ENCODE peak calls at places on chromosomes 11 and 22, in nine cellular contexts. H, V, C, G, J, N, O, D and E are unnamed samples. For H3K9me3, the result is how much of the 10 kb centered on the place peaks cover.

GRCh38 chr11:22115470-22116037 is 77.3 kb upstream of the ANO5 start:
- DNase-seq in G (no peak), D (no peak), J (no peak), H (no peak), V (no peak), N (no peak), O (no peak), C (no peak), E (no peak)

GRCh38 chr11:73299751-73300150 is 8.3 kb upstream of the ARHGEF17 start:
- DNase-seq in V (no peak), H (no peak), O (no peak), G (peak), C (no peak), D (no peak), J (no peak), N (no peak), E (no peak)

GRCh38 chr22:29719894-29720645 is at the start of gene CABP7:
- DNase-seq in J (no peak), H (no peak), G (no peak), O (no peak), V (no peak), N (no peak), C (no peak), D (no peak), E (no peak)

GRCh38 chr11:10657308-10658271 is 36.0 kb downstream of the IRAG1 start:
- DNase-seq in J (no peak), C (no peak), N (no peak), H (no peak), O (no peak), V (no peak), G (no peak), D (no peak), E (no peak)

GRCh38 chr11:134365011-134365925 is 33.5 kb downstream of the GLB1L2 start:
- DNase-seq in O (no peak), N (no peak), G (peak), V (no peak), J (no peak), D (no peak), C (no peak), H (no peak), E (peak)

GRCh38 chr11:127683321-127683720 is 682.8 kb upstream of the KIRREL3 start:
- DNase-seq in G (no peak), H (no peak), V (no peak), C (no peak), J (no peak), N (no peak), O (no peak), D (no peak), E (no peak)

GRCh38 chr11:36130401-36130800 is 158.8 kb downstream of the COMMD9 start:
- DNase-seq in C (no peak), H (no peak), N (no peak), V (no peak), D (no peak), G (no peak), O (no peak), J (no peak), E (no peak)

GRCh38 chr22:20642668-20643179 is 131.2 kb upstream of the SERPIND1 start:
- DNase-seq in G (no peak), D (no peak), N (no peak), V (no peak), O (no peak), H (no peak), J (no peak), C (no peak), E (no peak)

GRCh38 chr11:123308077-123308476 is 113.0 kb upstream of the CLMP start:
- DNase-seq in V (no peak), D (no peak), N (no peak), J (no peak), H (no peak), G (no peak), O (peak), C (no peak), E (peak)

GRCh38 chr11:17653606-17654005 is 65.8 kb upstream of the MYOD1 start:
- DNase-seq in H (no peak), D (no peak), O (no peak), V (no peak), G (no peak), N (no peak), C (no peak), J (no peak), E (no peak)

GRCh38 chr11:117313828-117314768 is 2.0 kb downstream of the BACE1 start:
- DNase-seq in D (no peak), H (no peak), G (no peak), N (no peak), C (no peak), V (no peak), J (no peak), O (no peak), E (no peak)

GRCh38 chr22:19115628-19116027 is 6.6 kb downstream of the DGCR2 start:
- DNase-seq in G (no peak), N (no peak), J (no peak), H (no peak), O (no peak), C (no peak), D (no peak), V (no peak), E (no peak)

DNA sequence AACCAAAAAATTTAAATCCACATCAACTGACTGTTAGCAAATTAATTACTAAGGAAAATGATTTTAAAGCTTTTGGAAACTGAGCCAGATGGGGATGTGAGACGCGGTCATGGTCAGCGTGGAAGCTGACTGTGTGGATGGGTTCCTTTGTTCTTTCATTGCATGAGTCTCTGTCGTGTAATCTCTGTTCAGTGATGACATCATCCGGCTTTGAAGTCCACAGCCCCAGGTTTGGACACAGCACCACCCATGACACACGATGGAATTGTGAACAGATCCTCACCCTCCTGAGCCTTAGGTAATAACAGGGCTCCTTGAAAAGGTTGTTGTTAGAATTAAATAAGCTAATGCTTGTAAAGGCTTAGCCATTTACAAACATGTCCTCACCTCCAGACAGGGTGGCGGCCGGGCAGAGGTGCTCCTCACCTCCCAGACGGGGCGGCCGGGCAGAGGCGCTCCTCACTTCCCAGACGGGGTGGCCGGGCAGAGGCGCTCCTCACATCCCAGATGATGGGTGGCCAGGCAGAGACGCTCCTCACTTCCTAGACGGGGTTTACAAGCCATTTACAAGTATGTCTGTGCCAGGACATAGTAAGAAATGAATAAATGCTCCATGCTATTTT is 677.3 kb downstream of the TBC1D22A start:
- DNase-seq in O (no peak), D (no peak), C (peak), G (no peak), J (no peak), H (no peak), N (no peak), V (no peak), E (no peak)
- H3K9me3 ChIP-seq in O (under half), D (under half), C (under half), G (under half), J (under half), H (under half), N (under half), V (under half), E (under half)

GRCh38 chr22:47443836-47444745 is 681.6 kb downstream of the TBC1D22A start:
- DNase-seq in N (no peak), C (peak), G (no peak), V (no peak), J (no peak), O (no peak), H (no peak), D (no peak), E (no peak)

GRCh38 chr22:47445212-47445611 is 682.8 kb downstream of the TBC1D22A start:
- DNase-seq in D (no peak), O (no peak), G (no peak), C (peak), N (no peak), H (no peak), V (no peak), J (no peak), E (no peak)

GRCh38 chr22:47446331-47446730 is 683.9 kb downstream of the TBC1D22A start:
- DNase-seq in N (no peak), H (no peak), C (peak), O (no peak), G (no peak), J (no peak), V (no peak), D (no peak), E (peak)

GRCh38 chr22:47445716-47446290 is 683.4 kb downstream of the TBC1D22A start:
- DNase-seq in G (no peak), J (no peak), D (no peak), C (no peak), V (no peak), H (no peak), N (no peak), O (no peak), E (no peak)

DNA sequence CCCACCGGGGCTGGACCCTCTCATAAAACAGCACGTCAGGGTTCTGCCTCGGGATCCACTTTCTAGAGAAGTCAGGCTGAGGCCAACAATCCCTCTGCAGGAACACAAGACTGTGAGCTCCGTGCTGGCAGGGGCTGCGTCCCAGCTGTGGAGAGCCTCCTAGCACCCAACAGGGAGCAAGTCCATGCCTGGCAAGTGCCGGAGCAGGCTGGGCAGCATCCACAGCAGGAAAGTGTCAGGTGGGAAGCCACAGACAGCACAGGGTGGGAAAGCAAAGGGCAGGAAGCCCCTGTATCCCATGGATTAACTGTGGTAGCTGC is 682.3 kb downstream of the TBC1D22A start:
- DNase-seq in G (no peak), J (no peak), H (no peak), O (no peak), N (no peak), V (no peak), C (peak), D (no peak), E (no peak)
- H3K9me3 ChIP-seq in G (under half), J (under half), H (under half), O (under half), N (under half), V (under half), C (under half), D (under half), E (under half)

DNA sequence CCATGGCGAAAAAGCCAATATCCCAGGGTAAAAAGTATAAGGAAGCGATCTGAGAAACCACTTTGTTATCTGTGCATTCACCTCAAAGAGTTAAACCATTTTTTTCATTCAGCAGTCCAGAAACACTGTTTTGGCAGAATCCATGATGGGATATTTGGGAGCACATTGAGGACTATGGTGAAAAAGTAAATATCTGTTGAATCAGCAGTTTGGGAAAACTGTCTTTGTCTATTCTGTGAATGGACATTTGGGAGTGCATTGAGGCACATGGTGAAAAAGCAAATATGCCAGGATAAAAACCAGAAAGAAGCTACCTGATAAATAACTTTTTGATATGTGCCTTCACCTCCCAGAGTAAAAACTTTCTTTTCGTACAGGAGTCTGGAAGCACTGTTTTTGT is 187.4 kb downstream of the OR4A47 start:
- DNase-seq in N (no peak), D (no peak), O (no peak), V (no peak), G (no peak), J (no peak), C (no peak), H (no peak), E (no peak)
- H3K9me3 ChIP-seq in N (under half), D (under half), O (under half), V (under half), G (under half), J (under half), C (under half), H (under half), E (under half)

DNA sequence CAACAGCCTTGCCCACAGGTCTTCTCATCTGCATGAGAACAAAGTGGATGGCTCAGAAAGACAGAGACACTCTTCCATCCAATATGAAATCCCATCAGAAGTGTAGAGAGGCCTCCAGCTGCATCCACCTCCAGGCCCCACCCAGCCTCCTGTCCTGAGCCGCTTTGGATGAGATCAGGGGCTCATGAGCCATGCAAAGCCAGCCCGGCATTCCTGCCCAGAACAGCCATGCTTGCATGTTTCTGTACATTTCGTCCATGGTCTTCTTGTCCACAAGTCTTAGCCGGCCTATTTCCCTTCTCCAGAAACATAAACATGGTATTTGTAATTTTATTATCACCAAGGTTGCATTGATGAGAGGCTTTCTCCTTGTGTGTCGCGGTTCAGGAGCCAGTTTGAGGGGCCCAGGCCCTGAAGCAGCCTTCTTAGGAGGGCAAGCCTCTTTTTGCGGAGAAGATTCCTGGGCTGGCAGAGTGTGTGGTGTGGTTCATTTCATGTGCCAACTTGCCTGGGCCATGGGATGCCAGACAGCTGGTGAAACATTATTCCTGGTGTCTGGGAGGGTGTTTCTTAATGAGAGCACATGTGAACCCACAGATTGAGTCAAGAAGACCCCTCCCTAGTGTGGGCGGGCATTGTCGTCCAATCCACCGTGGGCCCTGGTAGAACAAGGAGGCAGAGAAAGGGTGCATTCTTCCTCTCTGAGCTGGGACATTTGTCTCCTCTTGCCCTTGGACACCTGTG is 928.9 kb downstream of the TBC1D22A start:
- DNase-seq in V (no peak), H (no peak), O (no peak), G (no peak), D (no peak), J (no peak), N (no peak), C (no peak), E (no peak)
- H3K9me3 ChIP-seq in V (under half), H (under half), O (under half), G (under half), D (under half), J (under half), N (under half), C (under half), E (under half)